ENCODE peak calls at places on chromosomes 12 and 14, in seven cellular contexts. One of them, this sample, is unnamed.

GRCh38 chr14:34665785-34666425 is 36.0 kb upstream of the SNX6 start:
- DNase-seq in A549: no peak
- DNase-seq in upper lobe of left lung: no peak
- DNase-seq in ovary: no peak
- DNase-seq in adrenal gland: peak; percentile 70
- DNase-seq in suprapubic skin: no peak
- DNase-seq in H54: peak; percentile 42
- DNase-seq in this sample: no peak

GRCh38 chr12:93849946-93850345 is 172.8 kb downstream of the CRADD start:
- DNase-seq in A549: no peak
- DNase-seq in upper lobe of left lung: peak; percentile 46
- DNase-seq in ovary: no peak
- DNase-seq in adrenal gland: no peak
- DNase-seq in suprapubic skin: no peak
- DNase-seq in H54: no peak
- DNase-seq in this sample: no peak

GRCh38 chr14:87133073-87133815 is 859.7 kb downstream of the GALC start:
- DNase-seq in A549: no peak
- DNase-seq in upper lobe of left lung: no peak
- DNase-seq in ovary: no peak
- DNase-seq in adrenal gland: no peak
- DNase-seq in suprapubic skin: no peak
- DNase-seq in H54: no peak
- DNase-seq in this sample: no peak

GRCh38 chr14:104108570-104109060 is 23.1 kb downstream of the ASPG start:
- DNase-seq in A549: no peak
- DNase-seq in upper lobe of left lung: no peak
- DNase-seq in ovary: peak; percentile 18
- DNase-seq in adrenal gland: no peak
- DNase-seq in suprapubic skin: peak; percentile 68
- DNase-seq in H54: no peak
- DNase-seq in this sample: peak; percentile 26

GRCh38 chr14:23580152-23580926 is 1.7 kb upstream of the JPH4 start:
- DNase-seq in A549: no peak
- DNase-seq in upper lobe of left lung: peak; percentile 62
- DNase-seq in ovary: no peak
- DNase-seq in adrenal gland: no peak
- DNase-seq in suprapubic skin: peak; percentile 44
- DNase-seq in H54: no peak
- DNase-seq in this sample: peak; percentile 21

GRCh38 chr12:54993181-54993835 is 8.7 kb upstream of the TESPA1 start:
- DNase-seq in A549: peak; percentile 63
- DNase-seq in upper lobe of left lung: no peak
- DNase-seq in ovary: no peak
- DNase-seq in adrenal gland: peak; percentile 83
- DNase-seq in suprapubic skin: no peak
- DNase-seq in H54: peak; percentile 40
- DNase-seq in this sample: peak; percentile 42

GRCh38 chr12:69988601-69989194 is 163.7 kb downstream of the MYRFL start:
- DNase-seq in A549: no peak
- DNase-seq in upper lobe of left lung: no peak
- DNase-seq in ovary: no peak
- DNase-seq in adrenal gland: no peak
- DNase-seq in suprapubic skin: no peak
- DNase-seq in H54: no peak
- DNase-seq in this sample: no peak

GRCh38 chr12:84786622-84787021 is 126.0 kb downstream of the SLC6A15 start:
- DNase-seq in A549: no peak
- DNase-seq in upper lobe of left lung: no peak
- DNase-seq in ovary: no peak
- DNase-seq in adrenal gland: no peak
- DNase-seq in suprapubic skin: no peak
- DNase-seq in H54: no peak
- DNase-seq in this sample: no peak

GRCh38 chr14:53409974-53410373 is 256.9 kb upstream of the DDHD1 start:
- DNase-seq in A549: no peak
- DNase-seq in upper lobe of left lung: no peak
- DNase-seq in ovary: no peak
- DNase-seq in adrenal gland: no peak
- DNase-seq in suprapubic skin: no peak
- DNase-seq in H54: peak; percentile 25
- DNase-seq in this sample: no peak

GRCh38 chr14:64726585-64726890 is 22.3 kb downstream of the PLEKHG3 start:
- DNase-seq in A549: peak; percentile 82
- DNase-seq in upper lobe of left lung: peak; percentile 24
- DNase-seq in ovary: peak; percentile 21
- DNase-seq in adrenal gland: no peak
- DNase-seq in suprapubic skin: no peak
- DNase-seq in H54: peak; percentile 90
- DNase-seq in this sample: peak; percentile 62

GRCh38 chr12:47949441-47950341 is 13.7 kb upstream of the TMEM106C start:
- DNase-seq in A549: peak; percentile 90
- DNase-seq in upper lobe of left lung: peak; percentile 89
- DNase-seq in ovary: peak; percentile 73
- DNase-seq in adrenal gland: peak; percentile 90
- DNase-seq in suprapubic skin: peak; percentile 85
- DNase-seq in H54: peak; percentile 92
- DNase-seq in this sample: peak; percentile 80

GRCh38 chr14:36717363-36717762 is 55.7 kb downstream of the PAX9 start:
- DNase-seq in A549: no peak
- DNase-seq in upper lobe of left lung: no peak
- DNase-seq in ovary: no peak
- DNase-seq in adrenal gland: no peak
- DNase-seq in suprapubic skin: no peak
- DNase-seq in H54: no peak
- DNase-seq in this sample: no peak

GRCh38 chr14:93049867-93050331 is 65.8 kb downstream of the ITPK1 start:
- DNase-seq in A549: no peak
- DNase-seq in upper lobe of left lung: no peak
- DNase-seq in ovary: no peak
- DNase-seq in adrenal gland: no peak
- DNase-seq in suprapubic skin: no peak
- DNase-seq in H54: no peak
- DNase-seq in this sample: peak; percentile 44

GRCh38 chr12:116624516-116624915 is 65.3 kb downstream of the MAP1LC3B2 start:
- DNase-seq in A549: no peak
- DNase-seq in upper lobe of left lung: no peak
- DNase-seq in ovary: no peak
- DNase-seq in adrenal gland: no peak
- DNase-seq in suprapubic skin: no peak
- DNase-seq in H54: no peak
- DNase-seq in this sample: no peak

GRCh38 chr12:121626853-121627623 is 708 bp downstream of the ORAI1 start:
- DNase-seq in A549: peak; percentile 68
- DNase-seq in upper lobe of left lung: peak; percentile 90
- DNase-seq in ovary: peak; percentile 61
- DNase-seq in adrenal gland: peak; percentile 68
- DNase-seq in suprapubic skin: peak; percentile 83
- DNase-seq in H54: peak; percentile 67
- DNase-seq in this sample: peak; percentile 58

GRCh38 chr12:121630791-121631190 is 4.5 kb downstream of the ORAI1 start:
- DNase-seq in A549: no peak
- DNase-seq in upper lobe of left lung: no peak
- DNase-seq in ovary: no peak
- DNase-seq in adrenal gland: no peak
- DNase-seq in suprapubic skin: no peak
- DNase-seq in H54: no peak
- DNase-seq in this sample: no peak

GRCh38 chr12:121628037-121628436 is 1.7 kb downstream of the ORAI1 start:
- DNase-seq in A549: no peak
- DNase-seq in upper lobe of left lung: no peak
- DNase-seq in ovary: peak; percentile 62
- DNase-seq in adrenal gland: no peak
- DNase-seq in suprapubic skin: no peak
- DNase-seq in H54: no peak
- DNase-seq in this sample: peak; percentile 34

GRCh38 chr12:121628536-121628935 is 2.2 kb downstream of the ORAI1 start:
- DNase-seq in A549: no peak
- DNase-seq in upper lobe of left lung: no peak
- DNase-seq in ovary: no peak
- DNase-seq in adrenal gland: no peak
- DNase-seq in suprapubic skin: no peak
- DNase-seq in H54: no peak
- DNase-seq in this sample: no peak

GRCh38 chr12:121626087-121626852 is at the start of gene ORAI1:
- DNase-seq in A549: peak; percentile 80
- DNase-seq in upper lobe of left lung: peak; percentile 100
- DNase-seq in ovary: peak; percentile 98
- DNase-seq in adrenal gland: peak; percentile 97
- DNase-seq in suprapubic skin: peak; percentile 97
- DNase-seq in H54: peak; percentile 89
- DNase-seq in this sample: peak; percentile 99
- TF ChIP-seq POLR2A in A549: peak; percentile 85
- TF ChIP-seq POLR2A in upper lobe of left lung: peak; percentile 89
- TF ChIP-seq POLR2A in ovary: peak; percentile 59
- TF ChIP-seq POLR2A in adrenal gland: peak; percentile 79
- TF ChIP-seq POLR2A in suprapubic skin: no peak
- TF ChIP-seq POLR2A in H54: peak; percentile 90
- TF ChIP-seq POLR2A in this sample: no peak

GRCh38 chr14:74856366-74856765 is 19.6 kb downstream of the PROX2 start:
- DNase-seq in A549: no peak
- DNase-seq in upper lobe of left lung: no peak
- DNase-seq in ovary: no peak
- DNase-seq in adrenal gland: no peak
- DNase-seq in suprapubic skin: no peak
- DNase-seq in H54: no peak
- DNase-seq in this sample: no peak
- TF ChIP-seq POLR2A in A549: no peak
- TF ChIP-seq POLR2A in upper lobe of left lung: no peak
- TF ChIP-seq POLR2A in ovary: no peak
- TF ChIP-seq POLR2A in adrenal gland: no peak
- TF ChIP-seq POLR2A in suprapubic skin: no peak
- TF ChIP-seq POLR2A in H54: no peak
- TF ChIP-seq POLR2A in this sample: no peak

GRCh38 chr12:46181465-46181864 is 87.4 kb downstream of the SLC38A1 start:
- DNase-seq in A549: no peak
- DNase-seq in upper lobe of left lung: no peak
- DNase-seq in ovary: no peak
- DNase-seq in adrenal gland: no peak
- DNase-seq in suprapubic skin: no peak
- DNase-seq in H54: no peak
- DNase-seq in this sample: no peak

GRCh38 chr12:46179693-46180452 is 89.0 kb downstream of the SLC38A1 start:
- DNase-seq in A549: no peak
- DNase-seq in upper lobe of left lung: no peak
- DNase-seq in ovary: no peak
- DNase-seq in adrenal gland: no peak
- DNase-seq in suprapubic skin: no peak
- DNase-seq in H54: no peak
- DNase-seq in this sample: no peak

GRCh38 chr12:46177020-46177419 is 91.8 kb downstream of the SLC38A1 start:
- DNase-seq in A549: no peak
- DNase-seq in upper lobe of left lung: no peak
- DNase-seq in ovary: no peak
- DNase-seq in adrenal gland: no peak
- DNase-seq in suprapubic skin: no peak
- DNase-seq in H54: no peak
- DNase-seq in this sample: no peak

GRCh38 chr12:46174919-46175318 is 93.9 kb downstream of the SLC38A1 start:
- DNase-seq in A549: no peak
- DNase-seq in upper lobe of left lung: no peak
- DNase-seq in ovary: no peak
- DNase-seq in adrenal gland: no peak
- DNase-seq in suprapubic skin: no peak
- DNase-seq in H54: no peak
- DNase-seq in this sample: no peak

DNA sequence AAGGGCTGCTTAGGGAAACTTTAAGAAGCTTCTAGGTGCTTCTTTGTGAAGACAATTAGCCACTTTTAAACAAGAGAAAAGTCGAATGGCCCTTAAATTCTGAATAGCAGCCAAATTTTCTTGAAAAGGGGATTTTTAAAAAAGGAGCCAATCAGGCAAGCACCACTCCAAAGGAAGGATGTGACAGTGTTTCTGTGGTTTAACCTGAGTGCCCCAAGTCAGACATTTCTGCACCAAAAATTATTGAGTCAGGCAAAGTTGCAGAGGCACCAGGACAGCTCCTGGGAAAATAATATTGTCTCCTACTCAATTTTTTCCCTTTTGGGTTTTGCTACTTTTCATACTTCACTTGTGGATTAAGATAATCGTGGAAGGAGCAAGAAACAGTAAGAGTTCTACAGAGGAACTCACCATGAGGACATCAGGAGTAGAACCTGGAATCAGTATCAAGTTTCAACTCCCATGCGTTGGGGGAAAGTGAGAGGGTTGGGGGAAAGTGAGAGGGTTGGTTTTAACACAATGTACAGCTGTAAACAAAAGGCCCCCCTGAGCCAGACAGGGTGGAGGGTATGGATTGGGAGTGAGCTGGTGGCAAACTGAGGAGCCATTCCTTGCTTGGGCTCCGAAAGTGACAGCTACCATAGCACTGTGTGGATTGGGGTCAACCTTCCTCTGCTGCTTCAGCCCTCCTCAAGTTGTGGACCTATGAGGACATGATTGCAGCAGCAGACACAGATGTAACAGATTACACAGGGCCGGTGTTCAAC is 90.8 kb downstream of the SLC38A1 start:
- DNase-seq in A549: no peak
- DNase-seq in upper lobe of left lung: no peak
- DNase-seq in ovary: no peak
- DNase-seq in adrenal gland: no peak
- DNase-seq in suprapubic skin: no peak
- DNase-seq in H54: no peak
- DNase-seq in this sample: no peak
- TF ChIP-seq POLR2A in A549: no peak
- TF ChIP-seq POLR2A in upper lobe of left lung: no peak
- TF ChIP-seq POLR2A in ovary: no peak
- TF ChIP-seq POLR2A in adrenal gland: no peak
- TF ChIP-seq POLR2A in suprapubic skin: no peak
- TF ChIP-seq POLR2A in H54: no peak
- TF ChIP-seq POLR2A in this sample: no peak

DNA sequence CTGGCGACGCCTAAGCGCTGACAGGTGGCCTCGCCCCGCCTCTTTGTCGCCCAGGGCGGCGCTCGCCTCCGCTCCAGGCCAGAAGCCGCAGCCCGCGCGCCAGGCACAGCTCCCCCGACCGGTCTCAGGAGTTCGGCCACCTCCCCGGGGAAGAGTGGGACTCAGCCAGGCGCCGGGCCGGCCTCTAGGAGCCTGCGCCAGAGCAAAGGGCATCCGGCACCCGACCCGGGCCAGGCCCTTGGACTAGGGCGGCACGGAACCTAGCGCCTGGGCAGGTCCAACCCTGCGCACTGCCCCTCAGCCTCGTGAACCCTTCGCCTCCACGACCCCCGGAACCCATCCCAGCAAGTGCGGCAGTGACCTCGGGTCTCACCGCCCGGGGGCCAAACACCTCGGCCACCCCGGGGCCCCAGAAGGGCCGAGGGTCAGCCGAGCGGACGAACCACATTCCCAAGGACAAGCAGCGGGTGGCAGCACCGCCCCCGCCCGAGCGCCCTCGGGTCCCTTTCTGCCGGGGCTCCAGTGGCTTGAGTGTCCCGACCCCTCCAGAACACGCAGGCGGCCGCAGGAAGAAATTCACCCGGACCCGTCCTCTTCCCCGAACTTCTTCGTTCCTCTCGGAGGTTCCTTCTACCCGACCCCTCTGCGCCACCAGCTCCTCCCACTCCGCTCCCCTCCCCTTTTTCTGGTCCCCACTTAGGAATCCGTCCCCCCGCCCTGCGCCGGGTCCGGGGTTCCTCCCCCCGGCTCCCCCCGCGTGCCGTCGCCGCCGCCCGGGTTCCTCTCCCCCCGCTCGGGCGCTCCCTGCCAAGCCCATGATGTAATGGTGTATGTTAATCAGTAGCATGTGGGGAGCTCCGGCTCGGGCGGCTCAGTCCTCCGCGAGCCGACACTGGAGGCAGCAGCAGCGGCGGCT is 1.4 kb upstream of the SAMD4A start:
- DNase-seq in A549: peak; percentile 88
- DNase-seq in upper lobe of left lung: peak; percentile 96
- DNase-seq in ovary: peak; percentile 96
- DNase-seq in adrenal gland: peak; percentile 96
- DNase-seq in suprapubic skin: peak; percentile 97
- DNase-seq in H54: peak; percentile 63
- DNase-seq in this sample: peak; percentile 94
- TF ChIP-seq POLR2A in A549: peak; percentile 49
- TF ChIP-seq POLR2A in upper lobe of left lung: peak; percentile 87
- TF ChIP-seq POLR2A in ovary: peak; percentile 85
- TF ChIP-seq POLR2A in adrenal gland: peak; percentile 94
- TF ChIP-seq POLR2A in suprapubic skin: no peak
- TF ChIP-seq POLR2A in H54: peak; percentile 57
- TF ChIP-seq POLR2A in this sample: no peak

This sample was measured in stomach.